ENCODE peak calls at places on chromosomes 5 and 9, in ten cellular contexts. Z, U, K, Q, B, V, O, F, T and R are unnamed samples.

GRCh38 chr9:107286057-107286456 is 3.0 kb downstream of the RAD23B start:
- DNase-seq in Z (no peak), U (peak; percentile 15), K (no peak), Q (no peak), B (no peak), V (no peak), O (peak; percentile 53), F (no peak), T (no peak), R (no peak)

GRCh38 chr5:91219141-91219802 is 163.8 kb downstream of the ARRDC3 start:
- DNase-seq in Z (peak; percentile 49), U (no peak), K (no peak), Q (no peak), B (no peak), V (no peak), O (peak; percentile 95), F (no peak), T (no peak), R (no peak)

GRCh38 chr9:129138476-129139232 is 27.4 kb downstream of the PTPA start:
- DNase-seq in Z (peak; percentile 64), U (peak; percentile 52), K (no peak), Q (no peak), B (no peak), V (peak; percentile 67), O (peak; percentile 36), F (no peak), T (no peak), R (no peak)

GRCh38 chr9:114448706-114449105 is 56.6 kb downstream of the WHRN start:
- DNase-seq in Z (peak; percentile 56), U (no peak), K (no peak), Q (no peak), B (no peak), V (no peak), O (peak; percentile 16), F (no peak), T (no peak), R (no peak)

GRCh38 chr9:114221706-114222465 is 66.5 kb downstream of the COL27A1 start:
- DNase-seq in Z (no peak), U (no peak), K (no peak), Q (no peak), B (no peak), V (peak; percentile 52), O (no peak), F (no peak), T (no peak), R (no peak)

GRCh38 chr9:73219985-73220626 is 68.4 kb downstream of the ANXA1 start:
- DNase-seq in Z (peak; percentile 40), U (no peak), K (no peak), Q (no peak), B (no peak), V (no peak), O (peak; percentile 89), F (no peak), T (no peak), R (no peak)

GRCh38 chr9:38142201-38142600 is 73.2 kb upstream of the SHB start:
- DNase-seq in Z (no peak), U (no peak), K (no peak), Q (no peak), B (no peak), V (no peak), O (peak; percentile 41), F (no peak), T (no peak), R (no peak)

GRCh38 chr5:36152324-36153298 is 700 bp downstream of the SKP2 start:
- DNase-seq in Z (peak; percentile 26), U (peak; percentile 5), K (no peak), Q (no peak), B (no peak), V (peak; percentile 35), O (peak; percentile 54), F (no peak), T (peak; percentile 43), R (no peak)

GRCh38 chr9:470795-471194 is 256.1 kb downstream of the DOCK8 start:
- DNase-seq in Z (no peak), U (no peak), K (no peak), Q (no peak), B (no peak), V (no peak), O (no peak), F (no peak), T (no peak), R (no peak)

GRCh38 chr5:114010362-114010761 is 351.5 kb upstream of the KCNN2 start:
- DNase-seq in Z (peak; percentile 89), U (no peak), K (no peak), Q (no peak), B (no peak), V (no peak), O (peak; percentile 3), F (no peak), T (no peak), R (no peak)

GRCh38 chr9:111945216-111945615 is 48.6 kb downstream of the UGCG start:
- DNase-seq in Z (peak; percentile 56), U (no peak), K (no peak), Q (peak; percentile 53), B (no peak), V (no peak), O (peak; percentile 83), F (no peak), T (no peak), R (no peak)

GRCh38 chr5:2754621-2755370 is 3.3 kb upstream of the IRX2 start:
- DNase-seq in Z (no peak), U (peak; percentile 75), K (no peak), Q (no peak), B (no peak), V (no peak), O (no peak), F (peak; percentile 78), T (peak; percentile 68), R (no peak)

GRCh38 chr9:91192379-91192775 is 169.3 kb downstream of the AUH start:
- DNase-seq in Z (peak; percentile 23), U (peak; percentile 44), K (no peak), Q (no peak), B (peak; percentile 91), V (no peak), O (peak; percentile 65), F (no peak), T (no peak), R (no peak)

GRCh38 chr9:98357921-98358535 is 102.6 kb upstream of the TBC1D2 start:
- DNase-seq in Z (peak; percentile 56), U (no peak), K (no peak), Q (no peak), B (no peak), V (no peak), O (peak; percentile 43), F (no peak), T (no peak), R (no peak)

GRCh38 chr5:80796861-80797260 is 142.1 kb upstream of the DHFR start:
- DNase-seq in Z (no peak), U (no peak), K (no peak), Q (no peak), B (no peak), V (peak; percentile 30), O (no peak), F (no peak), T (no peak), R (no peak)

GRCh38 chr9:92463989-92464388 is 18.3 kb downstream of the ASPN start:
- DNase-seq in Z (peak; percentile 73), U (no peak), K (no peak), Q (no peak), B (no peak), V (no peak), O (peak; percentile 87), F (no peak), T (no peak), R (no peak)

GRCh38 chr5:23730023-23730422 is 222.6 kb downstream of the PRDM9 start:
- DNase-seq in Z (no peak), U (no peak), K (no peak), Q (no peak), B (no peak), V (no peak), O (no peak), F (no peak), T (no peak), R (no peak)

GRCh38 chr5:95178046-95178651 is 106.7 kb downstream of the MCTP1 start:
- DNase-seq in Z (peak; percentile 96), U (peak; percentile 15), K (peak; percentile 86), Q (no peak), B (peak; percentile 47), V (no peak), O (peak; percentile 82), F (peak; percentile 54), T (no peak), R (no peak)

GRCh38 chr9:99305820-99306811 is 84.0 kb downstream of the SEC61B start:
- DNase-seq in Z (no peak), U (no peak), K (no peak), Q (no peak), B (no peak), V (no peak), O (no peak), F (no peak), T (no peak), R (no peak)

GRCh38 chr9:4904322-4905134 is 80.5 kb upstream of the JAK2 start:
- DNase-seq in Z (peak; percentile 77), U (no peak), K (no peak), Q (no peak), B (peak; percentile 30), V (no peak), O (peak; percentile 71), F (no peak), T (no peak), R (no peak)

GRCh38 chr9:135666534-135667402 is 3.7 kb downstream of the LCN9 start:
- DNase-seq in Z (no peak), U (no peak), K (no peak), Q (no peak), B (no peak), V (no peak), O (no peak), F (no peak), T (no peak), R (no peak)

GRCh38 chr5:149166128-149166527 is 24.8 kb downstream of the ABLIM3 start:
- DNase-seq in Z (no peak), U (no peak), K (no peak), Q (no peak), B (no peak), V (no peak), O (no peak), F (no peak), T (no peak), R (no peak)

GRCh38 chr9:93098236-93098946 is 2.4 kb downstream of the CARD19 start:
- DNase-seq in Z (peak; percentile 99), U (no peak), K (no peak), Q (no peak), B (no peak), V (peak; percentile 93), O (peak; percentile 97), F (no peak), T (no peak), R (no peak)

GRCh38 chr9:130979591-130980385 is 29.2 kb upstream of the LAMC3 start:
- DNase-seq in Z (no peak), U (no peak), K (no peak), Q (no peak), B (no peak), V (no peak), O (no peak), F (no peak), T (no peak), R (no peak)

GRCh38 chr9:5354184-5354583 is 14.5 kb upstream of the RLN1 start:
- DNase-seq in Z (no peak), U (no peak), K (no peak), Q (no peak), B (no peak), V (no peak), O (no peak), F (no peak), T (no peak), R (no peak)

GRCh38 chr5:35899805-35900204 is 38.6 kb downstream of the CAPSL start:
- DNase-seq in Z (no peak), U (no peak), K (no peak), Q (no peak), B (peak; percentile 89), V (no peak), O (no peak), F (no peak), T (no peak), R (no peak)

GRCh38 chr9:133440884-133441283 is 18.7 kb downstream of the ADAMTS13 start:
- DNase-seq in Z (no peak), U (no peak), K (no peak), Q (peak; percentile 62), B (no peak), V (no peak), O (no peak), F (no peak), T (no peak), R (peak; percentile 79)

GRCh38 chr5:68287631-68287975 is 72.0 kb downstream of the PIK3R1 start:
- DNase-seq in Z (no peak), U (no peak), K (no peak), Q (no peak), B (no peak), V (no peak), O (no peak), F (no peak), T (no peak), R (no peak)